ENCODE peak calls at places on chromosomes 3 and 15, in nine cellular contexts. I is bronchial epithelial cell, A is IMR-90, K is fibroblast of lung, M is PC-3, F is ovary, P is fibroblast of pulmonary artery, U is astrocyte of the cerebellum, Q is AG09309. T is an unnamed sample.

GRCh38 chr3:132592211-132592610 is 4.9 kb upstream of the ACKR4 start:
- DNase-seq in I (no peak), A (no peak), K (no peak), M (no peak), F (no peak), P (no peak), U (no peak), Q (no peak), T (no peak)

GRCh38 chr15:70447511-70447910 is 315.8 kb downstream of the UACA start:
- DNase-seq in I (no peak), A (no peak), K (no peak), M (no peak), F (no peak), P (no peak), U (no peak), Q (no peak), T (no peak)

GRCh38 chr15:79516155-79516554 is 84.0 kb downstream of the MINAR1 start:
- DNase-seq in I (no peak), A (no peak), K (no peak), M (no peak), F (no peak), P (no peak), U (no peak), Q (no peak), T (no peak)

GRCh38 chr3:135106445-135106844 is 311.4 kb downstream of the EPHB1 start:
- DNase-seq in I (peak), A (peak), K (no peak), M (peak), F (no peak), P (peak), U (no peak), Q (no peak), T (no peak)

GRCh38 chr3:27533718-27534578 is 49.8 kb upstream of the SLC4A7 start:
- DNase-seq in I (peak), A (peak), K (peak), M (peak), F (peak), P (peak), U (peak), Q (peak), T (peak)

GRCh38 chr3:14371573-14372474 is 30.6 kb upstream of the SLC6A6 start:
- DNase-seq in I (peak), A (peak), K (peak), M (peak), F (no peak), P (peak), U (no peak), Q (peak), T (peak)

GRCh38 chr3:24237971-24238767 is 256.5 kb downstream of the THRB start:
- DNase-seq in I (peak), A (peak), K (peak), M (peak), F (peak), P (peak), U (peak), Q (peak), T (peak)

GRCh38 chr15:64634576-64635485 is 140.6 kb downstream of the RBPMS2 start:
- DNase-seq in I (peak), A (no peak), K (no peak), M (no peak), F (no peak), P (peak), U (peak), Q (no peak), T (no peak)

GRCh38 chr15:70438776-70439175 is 324.6 kb downstream of the UACA start:
- DNase-seq in I (no peak), A (no peak), K (no peak), M (no peak), F (no peak), P (no peak), U (no peak), Q (no peak), T (no peak)

GRCh38 chr15:63896336-63897115 is 62.8 kb upstream of the HERC1 start:
- DNase-seq in I (peak), A (peak), K (peak), M (peak), F (no peak), P (peak), U (peak), Q (peak), T (peak)

GRCh38 chr15:47553933-47554332 is 163.4 kb upstream of the SEMA6D start:
- DNase-seq in I (no peak), A (no peak), K (no peak), M (no peak), F (no peak), P (no peak), U (no peak), Q (no peak), T (no peak)

GRCh38 chr3:33716227-33716626 is 1.8 kb downstream of the CLASP2 start:
- DNase-seq in I (peak), A (no peak), K (peak), M (peak), F (no peak), P (no peak), U (no peak), Q (no peak), T (no peak)

GRCh38 chr3:41974223-41974622 is 12.3 kb upstream of the ULK4 start:
- DNase-seq in I (peak), A (no peak), K (no peak), M (no peak), F (no peak), P (peak), U (no peak), Q (no peak), T (peak)

GRCh38 chr3:56154297-56154696 is 314.0 kb downstream of the ERC2 start:
- DNase-seq in I (peak), A (no peak), K (no peak), M (peak), F (no peak), P (no peak), U (no peak), Q (no peak), T (peak)

GRCh38 chr15:60718661-60719069 is 239.7 kb upstream of the ICE2 start:
- DNase-seq in I (no peak), A (no peak), K (no peak), M (no peak), F (no peak), P (no peak), U (peak), Q (no peak), T (peak)

GRCh38 chr15:87711011-87711410 is 545.5 kb downstream of the NTRK3 start:
- DNase-seq in I (no peak), A (peak), K (peak), M (no peak), F (no peak), P (peak), U (no peak), Q (no peak), T (peak)

GRCh38 chr3:189393598-189393997 is 221.8 kb downstream of the TPRG1 start:
- DNase-seq in I (peak), A (no peak), K (peak), M (peak), F (no peak), P (peak), U (no peak), Q (no peak), T (peak)

GRCh38 chr3:148896062-148896461 is 31.0 kb downstream of the CPA3 start:
- DNase-seq in I (no peak), A (peak), K (no peak), M (no peak), F (no peak), P (no peak), U (no peak), Q (no peak), T (no peak)

GRCh38 chr15:45091581-45091980 is 22.4 kb downstream of the DUOX2 start:
- DNase-seq in I (no peak), A (no peak), K (no peak), M (no peak), F (no peak), P (no peak), U (no peak), Q (no peak), T (no peak)

GRCh38 chr15:58019503-58020376 is 45.8 kb downstream of the ALDH1A2 start:
- DNase-seq in I (peak), A (peak), K (no peak), M (peak), F (no peak), P (peak), U (no peak), Q (peak), T (peak)

GRCh38 chr15:77607894-77608261 is 24.8 kb downstream of the LINGO1 start:
- DNase-seq in I (no peak), A (no peak), K (no peak), M (no peak), F (no peak), P (no peak), U (no peak), Q (no peak), T (no peak)

GRCh38 chr3:153138267-153139210 is 23.5 kb upstream of the RAP2B start:
- DNase-seq in I (peak), A (peak), K (peak), M (peak), F (no peak), P (peak), U (peak), Q (peak), T (peak)

GRCh38 chr3:139764069-139764905 is 86.5 kb upstream of the NMNAT3 start:
- DNase-seq in I (no peak), A (no peak), K (peak), M (no peak), F (no peak), P (no peak), U (no peak), Q (no peak), T (peak)

GRCh38 chr3:94512876-94513275 is 450.0 kb downstream of the NSUN3 start:
- DNase-seq in I (no peak), A (no peak), K (no peak), M (peak), F (no peak), P (no peak), U (no peak), Q (no peak), T (no peak)

GRCh38 chr3:157129782-157130137 is 30.2 kb downstream of the CCNL1 start:
- DNase-seq in I (no peak), A (no peak), K (no peak), M (peak), F (no peak), P (no peak), U (no peak), Q (no peak), T (no peak)

GRCh38 chr3:133384331-133385027 is 15.4 kb upstream of the BFSP2 start:
- DNase-seq in I (peak), A (peak), K (peak), M (peak), F (peak), P (peak), U (peak), Q (no peak), T (peak)

GRCh38 chr15:60905587-60905986 is 323.5 kb downstream of the RORA start:
- DNase-seq in I (peak), A (no peak), K (no peak), M (no peak), F (no peak), P (no peak), U (no peak), Q (no peak), T (no peak)

GRCh38 chr15:51846463-51847230 is 17.2 kb downstream of the TMOD3 start:
- DNase-seq in I (peak), A (peak), K (peak), M (peak), F (no peak), P (peak), U (peak), Q (no peak), T (peak)

GRCh38 chr3:190780524-190780923 is 82.0 kb downstream of the GMNC start:
- DNase-seq in I (peak), A (peak), K (no peak), M (peak), F (no peak), P (no peak), U (no peak), Q (no peak), T (no peak)

GRCh38 chr3:77529522-77529921 is 489.6 kb downstream of the ROBO2 start:
- DNase-seq in I (no peak), A (no peak), K (no peak), M (no peak), F (no peak), P (no peak), U (no peak), Q (no peak), T (no peak)

GRCh38 chr3:23094890-23095462 is 108.2 kb upstream of the UBE2E2 start:
- DNase-seq in I (peak), A (peak), K (peak), M (peak), F (no peak), P (peak), U (peak), Q (no peak), T (peak)

GRCh38 chr15:76756371-76756770 is 148.8 kb downstream of the SCAPER start:
- DNase-seq in I (no peak), A (peak), K (no peak), M (no peak), F (no peak), P (peak), U (no peak), Q (peak), T (peak)

GRCh38 chr3:129741794-129742193 is 135.3 kb upstream of the PLXND1 start:
- DNase-seq in I (no peak), A (no peak), K (no peak), M (no peak), F (no peak), P (no peak), U (no peak), Q (no peak), T (no peak)

GRCh38 chr3:81799403-81799802 is 38.0 kb upstream of the GBE1 start:
- DNase-seq in I (no peak), A (no peak), K (peak), M (no peak), F (no peak), P (peak), U (no peak), Q (no peak), T (peak)

GRCh38 chr3:103056953-103057450 is 622.2 kb downstream of the ZPLD1 start:
- DNase-seq in I (no peak), A (no peak), K (no peak), M (peak), F (no peak), P (peak), U (no peak), Q (no peak), T (no peak)

GRCh38 chr15:95192923-95193322 is 961.6 kb downstream of the MCTP2 start:
- DNase-seq in I (no peak), A (no peak), K (no peak), M (no peak), F (no peak), P (no peak), U (no peak), Q (no peak), T (no peak)

GRCh38 chr3:183826448-183826847 is 1.1 kb upstream of the MAP6D1 start:
- DNase-seq in I (peak), A (no peak), K (no peak), M (no peak), F (no peak), P (no peak), U (no peak), Q (no peak), T (no peak)

GRCh38 chr15:95511680-95512079 is 818.8 kb upstream of the NR2F2 start:
- DNase-seq in I (no peak), A (peak), K (no peak), M (peak), F (no peak), P (peak), U (no peak), Q (no peak), T (peak)

GRCh38 chr15:101618056-101618455 is 34.1 kb downstream of the TM2D3 start:
- DNase-seq in I (no peak), A (no peak), K (no peak), M (no peak), F (no peak), P (no peak), U (no peak), Q (no peak), T (no peak)

GRCh38 chr15:101614761-101615160 is 37.4 kb downstream of the TM2D3 start:
- DNase-seq in I (no peak), A (no peak), K (no peak), M (no peak), F (no peak), P (no peak), U (no peak), Q (no peak), T (no peak)

GRCh38 chr15:101617390-101617965 is 34.7 kb downstream of the TM2D3 start:
- DNase-seq in I (no peak), A (no peak), K (no peak), M (no peak), F (no peak), P (peak), U (no peak), Q (no peak), T (peak)

GRCh38 chr15:101615414-101615985 is 36.7 kb downstream of the TM2D3 start:
- DNase-seq in I (no peak), A (no peak), K (no peak), M (no peak), F (peak), P (peak), U (no peak), Q (peak), T (peak)

GRCh38 chr15:101615986-101616848 is 36.0 kb downstream of the TM2D3 start:
- DNase-seq in I (peak), A (peak), K (peak), M (peak), F (peak), P (peak), U (peak), Q (peak), T (peak)
- H3K4me3 ChIP-seq in I (peak), A (no peak), K (no peak), M (peak), F (no peak), P (peak), U (no peak), Q (peak), T (peak)

DNA sequence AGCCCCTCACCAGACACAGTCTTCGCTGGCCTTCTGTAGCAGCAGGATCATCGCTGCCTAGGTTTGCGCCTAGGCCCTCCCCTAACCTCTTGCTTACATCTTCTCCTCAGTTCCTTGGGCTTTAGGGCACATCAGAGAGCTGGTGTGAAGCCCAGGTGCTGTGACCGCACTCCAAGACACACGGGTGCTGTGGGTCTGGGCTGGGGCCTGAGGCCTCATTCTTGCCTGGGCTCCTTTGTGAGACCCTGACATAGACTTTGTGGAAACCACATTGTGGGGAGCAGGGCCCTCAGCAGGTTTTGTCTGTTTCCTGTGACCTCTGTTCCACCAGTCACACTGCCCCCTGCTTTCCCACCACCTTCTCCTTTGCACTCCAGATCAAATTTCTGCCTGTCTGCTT is 8.0 kb downstream of the AMIGO3 start:
- DNase-seq in I (no peak), A (no peak), K (no peak), M (no peak), F (no peak), P (no peak), U (no peak), Q (no peak), T (no peak)
- TF ChIP-seq CTCF in I (no peak), A (no peak), K (no peak), M (no peak), F (no peak), P (no peak), U (no peak), Q (no peak), T (no peak)

DNA sequence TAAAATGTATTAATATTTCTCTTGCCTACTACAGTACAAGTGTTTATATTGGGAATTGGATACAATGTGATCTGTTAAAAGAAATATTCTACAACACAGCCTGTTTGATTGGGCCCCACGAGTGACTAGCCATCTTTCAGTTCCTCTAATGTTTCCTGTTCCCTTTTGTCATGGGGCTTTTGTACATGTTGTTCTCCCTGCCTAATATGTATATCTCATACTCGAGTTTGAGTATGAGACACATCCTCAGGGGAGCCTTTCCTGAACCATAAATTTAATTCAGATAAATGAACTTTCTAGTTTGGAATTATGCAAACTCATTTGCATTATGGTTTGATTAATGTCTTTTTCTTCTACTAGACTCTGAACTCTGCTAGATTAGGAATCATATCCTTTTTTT is 65.5 kb downstream of the MEF2A start:
- DNase-seq in I (no peak), A (no peak), K (no peak), M (no peak), F (no peak), P (no peak), U (no peak), Q (no peak), T (no peak)
- H3K4me3 ChIP-seq in I (no peak), A (no peak), K (no peak), M (no peak), F (no peak), P (no peak), U (no peak), Q (no peak), T (no peak)

DNA sequence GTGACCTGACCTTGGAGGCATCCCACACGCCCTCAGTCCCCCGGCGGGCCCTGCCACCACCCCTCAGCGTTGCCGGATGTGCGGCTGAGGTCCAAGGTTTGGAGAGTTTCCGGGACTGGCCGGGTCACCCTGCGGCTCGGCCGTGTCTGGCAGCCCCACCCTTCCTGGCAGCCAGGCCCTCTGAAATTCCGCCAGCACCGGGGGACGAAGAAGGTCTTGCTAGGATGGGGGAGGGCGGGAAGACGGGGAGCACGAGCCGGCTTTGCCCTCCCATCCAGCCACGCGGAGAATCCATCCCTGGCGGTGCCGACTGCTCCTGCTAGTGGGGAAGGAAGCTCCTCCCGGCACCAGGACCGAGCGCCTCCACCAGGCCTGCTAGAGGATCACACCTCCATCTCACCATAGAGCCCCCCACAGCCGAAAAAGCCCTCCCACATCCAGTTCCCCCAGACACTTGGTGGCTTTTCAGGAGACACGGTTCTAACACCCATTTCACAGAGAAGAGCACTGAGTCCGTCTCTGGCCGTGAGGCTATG is 81.5 kb downstream of the CPN2 start:
- DNase-seq in I (no peak), A (no peak), K (peak), M (no peak), F (peak), P (peak), U (peak), Q (no peak), T (peak)
- TF ChIP-seq CTCF in I (peak), A (peak), K (peak), M (no peak), F (no peak), P (peak), U (peak), Q (peak), T (peak)

DNA sequence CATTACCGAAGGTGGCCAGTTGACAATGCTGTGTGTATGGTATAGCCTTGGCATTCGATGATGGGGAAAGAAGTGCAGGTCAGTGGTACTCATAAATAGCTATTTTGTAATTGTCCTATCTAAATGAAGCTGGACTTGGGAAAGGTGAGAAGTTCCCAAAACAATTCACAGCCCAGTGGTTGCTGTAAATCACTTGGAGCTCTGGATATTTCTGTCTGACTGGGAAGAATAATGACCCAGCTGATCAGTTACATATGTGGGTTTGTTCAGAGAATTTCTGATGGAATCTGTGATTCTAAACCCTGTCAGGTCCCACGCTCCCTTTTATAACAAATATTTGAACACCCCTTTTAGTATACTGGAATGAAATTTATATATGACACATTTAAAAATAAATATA is 133.9 kb upstream of the PFN2 start:
- DNase-seq in I (no peak), A (no peak), K (no peak), M (no peak), F (no peak), P (no peak), U (no peak), Q (no peak), T (no peak)
- H3K4me3 ChIP-seq in I (no peak), A (no peak), K (no peak), M (no peak), F (no peak), P (no peak), U (no peak), Q (no peak), T (no peak)

GRCh38 chr3:117407317-117407716 is 697.7 kb downstream of the TUSC7 start:
- DNase-seq in I (peak), A (peak), K (peak), M (peak), F (no peak), P (peak), U (no peak), Q (no peak), T (peak)
- TF ChIP-seq CTCF in I (peak), A (peak), K (peak), M (peak), F (no peak), P (peak), U (peak), Q (peak), T (peak)

T was measured in choroid plexus epithelial cell.